ENCODE peak calls at places on chromosomes 11 and 22, in four cellular contexts. One of them, this sample, is unnamed.

GRCh38 chr11:35097814-35098213 is 41.2 kb upstream of the CD44 start:
- DNase-seq in nucleus accumbens: no peak
- DNase-seq in stimulated activated CD4-positive, alpha-beta T cell treated with anti-CD3 and anti-CD28 coated beads, TNF-alpha, amount 100 ng/mL, for 1 hour: no peak
- DNase-seq in activated CD8-positive, alpha-beta memory T cell treated with anti-CD3 and anti-CD28 coated beads for 4 hours: no peak
- DNase-seq in this sample: no peak

GRCh38 chr22:44472583-44472982 is 25.4 kb downstream of the RTL6 start:
- DNase-seq in stimulated activated CD4-positive, alpha-beta T cell treated with anti-CD3 and anti-CD28 coated beads, TNF-alpha, amount 100 ng/mL, for 1 hour: no peak
- DNase-seq in activated CD8-positive, alpha-beta memory T cell treated with anti-CD3 and anti-CD28 coated beads for 4 hours: no peak
- DNase-seq in nucleus accumbens: no peak
- DNase-seq in this sample: no peak

GRCh38 chr11:99693941-99694492 is 673.3 kb downstream of the CNTN5 start:
- DNase-seq in activated CD8-positive, alpha-beta memory T cell treated with anti-CD3 and anti-CD28 coated beads for 4 hours: no peak
- DNase-seq in nucleus accumbens: no peak
- DNase-seq in stimulated activated CD4-positive, alpha-beta T cell treated with anti-CD3 and anti-CD28 coated beads, TNF-alpha, amount 100 ng/mL, for 1 hour: no peak
- DNase-seq in this sample: peak

GRCh38 chr22:23743303-23743705 is 7.6 kb downstream of the ZNF70 start:
- DNase-seq in activated CD8-positive, alpha-beta memory T cell treated with anti-CD3 and anti-CD28 coated beads for 4 hours: no peak
- DNase-seq in stimulated activated CD4-positive, alpha-beta T cell treated with anti-CD3 and anti-CD28 coated beads, TNF-alpha, amount 100 ng/mL, for 1 hour: no peak
- DNase-seq in nucleus accumbens: no peak
- DNase-seq in this sample: no peak

GRCh38 chr22:30038219-30038618 is 42.0 kb upstream of the HORMAD2 start:
- DNase-seq in activated CD8-positive, alpha-beta memory T cell treated with anti-CD3 and anti-CD28 coated beads for 4 hours: no peak
- DNase-seq in stimulated activated CD4-positive, alpha-beta T cell treated with anti-CD3 and anti-CD28 coated beads, TNF-alpha, amount 100 ng/mL, for 1 hour: no peak
- DNase-seq in nucleus accumbens: no peak
- DNase-seq in this sample: peak

GRCh38 chr11:41895106-41895505 is 435.7 kb upstream of the LRRC4C start:
- DNase-seq in activated CD8-positive, alpha-beta memory T cell treated with anti-CD3 and anti-CD28 coated beads for 4 hours: no peak
- DNase-seq in stimulated activated CD4-positive, alpha-beta T cell treated with anti-CD3 and anti-CD28 coated beads, TNF-alpha, amount 100 ng/mL, for 1 hour: no peak
- DNase-seq in nucleus accumbens: no peak
- DNase-seq in this sample: no peak

GRCh38 chr11:17687946-17688670 is 31.3 kb upstream of the MYOD1 start:
- DNase-seq in activated CD8-positive, alpha-beta memory T cell treated with anti-CD3 and anti-CD28 coated beads for 4 hours: no peak
- DNase-seq in nucleus accumbens: no peak
- DNase-seq in stimulated activated CD4-positive, alpha-beta T cell treated with anti-CD3 and anti-CD28 coated beads, TNF-alpha, amount 100 ng/mL, for 1 hour: no peak
- DNase-seq in this sample: peak

GRCh38 chr11:10379871-10380568 is 75.0 kb upstream of the AMPD3 start:
- DNase-seq in stimulated activated CD4-positive, alpha-beta T cell treated with anti-CD3 and anti-CD28 coated beads, TNF-alpha, amount 100 ng/mL, for 1 hour: no peak
- DNase-seq in nucleus accumbens: no peak
- DNase-seq in activated CD8-positive, alpha-beta memory T cell treated with anti-CD3 and anti-CD28 coated beads for 4 hours: no peak
- DNase-seq in this sample: no peak

GRCh38 chr22:28009272-28009827 is 90.3 kb upstream of the PITPNB start:
- DNase-seq in nucleus accumbens: peak
- DNase-seq in activated CD8-positive, alpha-beta memory T cell treated with anti-CD3 and anti-CD28 coated beads for 4 hours: peak
- DNase-seq in stimulated activated CD4-positive, alpha-beta T cell treated with anti-CD3 and anti-CD28 coated beads, TNF-alpha, amount 100 ng/mL, for 1 hour: peak
- DNase-seq in this sample: peak

GRCh38 chr22:36369922-36370781 is 17.6 kb downstream of the MYH9 start:
- DNase-seq in stimulated activated CD4-positive, alpha-beta T cell treated with anti-CD3 and anti-CD28 coated beads, TNF-alpha, amount 100 ng/mL, for 1 hour: no peak
- DNase-seq in nucleus accumbens: no peak
- DNase-seq in activated CD8-positive, alpha-beta memory T cell treated with anti-CD3 and anti-CD28 coated beads for 4 hours: no peak
- DNase-seq in this sample: peak